ENCODE peak calls at places on chromosomes 5 and 9, in ten cellular contexts. H is adipocyte, T is HCT116, N is GM12865, J is MCF 10A, C is lower lobe of right lung, L is uterus, Q is thoracic aorta, V is AG04449, U is hepatic stellate cell. I is an unnamed sample.

GRCh38 chr9:120344230-120344629 is 235.7 kb downstream of the CDK5RAP2 start:
- DNase-seq in H (peak), T (peak), N (no peak), J (peak), C (no peak), L (no peak), Q (no peak), V (no peak), U (peak), I (no peak)

GRCh38 chr5:115962565-115963402 is 509 bp downstream of the LVRN start:
- DNase-seq in H (no peak), T (no peak), N (peak), J (no peak), C (peak), L (no peak), Q (no peak), V (no peak), U (peak), I (peak)

GRCh38 chr9:21674894-21675293 is 127.5 kb upstream of the MTAP start:
- DNase-seq in H (no peak), T (peak), N (no peak), J (no peak), C (no peak), L (no peak), Q (no peak), V (no peak), U (no peak), I (no peak)

GRCh38 chr9:6383551-6384225 is 29.3 kb upstream of the UHRF2 start:
- DNase-seq in H (peak), T (no peak), N (no peak), J (peak), C (no peak), L (peak), Q (no peak), V (peak), U (peak), I (no peak)

GRCh38 chr5:6404129-6404528 is 25.8 kb upstream of the MED10 start:
- DNase-seq in H (no peak), T (no peak), N (peak), J (no peak), C (no peak), L (no peak), Q (no peak), V (no peak), U (no peak), I (no peak)

GRCh38 chr9:137506274-137506673 is 43.9 kb downstream of the PNPLA7 start:
- DNase-seq in H (no peak), T (no peak), N (no peak), J (peak), C (no peak), L (no peak), Q (no peak), V (no peak), U (no peak), I (peak)

GRCh38 chr9:36793277-36793676 is 220.6 kb downstream of the MELK start:
- DNase-seq in H (no peak), T (peak), N (peak), J (no peak), C (no peak), L (no peak), Q (no peak), V (no peak), U (no peak), I (no peak)

GRCh38 chr9:36877239-36877638 is 156.8 kb downstream of the PAX5 start:
- DNase-seq in H (no peak), T (no peak), N (peak), J (peak), C (no peak), L (no peak), Q (no peak), V (no peak), U (no peak), I (no peak)

GRCh38 chr5:53601570-53601969 is 41.1 kb downstream of the NDUFS4 start:
- DNase-seq in H (no peak), T (peak), N (no peak), J (peak), C (no peak), L (no peak), Q (no peak), V (no peak), U (no peak), I (no peak)

GRCh38 chr9:114674798-114675554 is 7.0 kb downstream of the TEX48 start:
- DNase-seq in H (no peak), T (no peak), N (no peak), J (peak), C (no peak), L (no peak), Q (no peak), V (no peak), U (no peak), I (no peak)

GRCh38 chr5:71872465-71872864 is 153.4 kb downstream of the CARTPT start:
- DNase-seq in H (no peak), T (no peak), N (no peak), J (no peak), C (no peak), L (no peak), Q (no peak), V (no peak), U (no peak), I (no peak)

GRCh38 chr5:151602806-151603205 is 11.7 kb upstream of the FAT2 start:
- DNase-seq in H (peak), T (no peak), N (no peak), J (no peak), C (no peak), L (no peak), Q (no peak), V (peak), U (no peak), I (no peak)

GRCh38 chr9:69307446-69308216 is 17.4 kb upstream of the ENTREP1 start:
- DNase-seq in H (peak), T (no peak), N (no peak), J (no peak), C (no peak), L (no peak), Q (no peak), V (peak), U (no peak), I (no peak)

GRCh38 chr5:154945695-154946301 is 4.9 kb downstream of the MRPL22 start:
- DNase-seq in H (peak), T (no peak), N (peak), J (peak), C (no peak), L (no peak), Q (no peak), V (no peak), U (peak), I (no peak)

GRCh38 chr9:8558176-8558575 is 758.6 kb upstream of the DMAC1 start:
- DNase-seq in H (no peak), T (no peak), N (no peak), J (peak), C (no peak), L (no peak), Q (no peak), V (no peak), U (no peak), I (no peak)

GRCh38 chr5:16794381-16794913 is 141.6 kb downstream of the MYO10 start:
- DNase-seq in H (no peak), T (no peak), N (no peak), J (no peak), C (no peak), L (no peak), Q (no peak), V (no peak), U (no peak), I (no peak)

GRCh38 chr5:54742417-54742889 is 224.9 kb downstream of the SNX18 start:
- DNase-seq in H (peak), T (no peak), N (no peak), J (peak), C (no peak), L (no peak), Q (no peak), V (no peak), U (peak), I (no peak)

GRCh38 chr5:122195784-122196394 is 66.5 kb downstream of the ZNF474 start:
- DNase-seq in H (peak), T (peak), N (peak), J (peak), C (no peak), L (peak), Q (no peak), V (no peak), U (no peak), I (no peak)

GRCh38 chr5:176818391-176819098 is 8.2 kb downstream of the UNC5A start:
- DNase-seq in H (no peak), T (peak), N (no peak), J (no peak), C (no peak), L (no peak), Q (no peak), V (no peak), U (no peak), I (no peak)

GRCh38 chr9:93270976-93271375 is 87.0 kb downstream of the WNK2 start:
- DNase-seq in H (no peak), T (no peak), N (peak), J (no peak), C (no peak), L (no peak), Q (no peak), V (no peak), U (no peak), I (no peak)

GRCh38 chr9:93815677-93816076 is 139.5 kb downstream of the BARX1 start:
- DNase-seq in H (no peak), T (no peak), N (no peak), J (no peak), C (no peak), L (no peak), Q (no peak), V (no peak), U (peak), I (no peak)

I was measured in kidney.